ENCODE peak calls at places on chromosomes 4 and X, in nine cellular contexts. Q, N, G, X, P, E, W, Y and T are unnamed samples.

GRCh38 chrX:69961365-69962072 is 88.2 kb downstream of the AWAT2 start:
- DNase-seq in Q (no peak), N (no peak), G (no peak), X (no peak), P (peak; percentile 1), E (no peak), W (no peak), Y (no peak), T (no peak)

GRCh38 chrX:13376857-13377441 is 57.1 kb upstream of the ATXN3L start:
- DNase-seq in Q (peak; percentile 10), N (no peak), G (no peak), X (no peak), P (peak; percentile 95), E (peak; percentile 42), W (no peak), Y (no peak), T (no peak)

GRCh38 chr4:177861551-177862094 is 419.4 kb upstream of the AGA start:
- DNase-seq in Q (no peak), N (no peak), G (no peak), X (no peak), P (no peak), E (no peak), W (no peak), Y (peak; percentile 64), T (no peak)

GRCh38 chr4:3803946-3804345 is 37.8 kb downstream of the ADRA2C start:
- DNase-seq in Q (no peak), N (no peak), G (no peak), X (no peak), P (no peak), E (no peak), W (no peak), Y (peak; percentile 65), T (no peak)

GRCh38 chr4:87975466-87975865 is at the start of gene SPP1:
- DNase-seq in Q (no peak), N (no peak), G (peak; percentile 60), X (no peak), P (peak; percentile 13), E (no peak), W (no peak), Y (no peak), T (peak; percentile 66)

GRCh38 chr4:40448875-40449274 is 113.7 kb downstream of the CHRNA9 start:
- DNase-seq in Q (no peak), N (no peak), G (no peak), X (no peak), P (no peak), E (no peak), W (peak; percentile 77), Y (no peak), T (no peak)

GRCh38 chrX:72436010-72436409 is 130.3 kb upstream of the CITED1 start:
- DNase-seq in Q (no peak), N (no peak), G (no peak), X (no peak), P (no peak), E (no peak), W (no peak), Y (no peak), T (no peak)

GRCh38 chrX:80576815-80577533 is 156.7 kb downstream of the TENT5D start:
- DNase-seq in Q (no peak), N (no peak), G (no peak), X (no peak), P (no peak), E (no peak), W (no peak), Y (no peak), T (no peak)

GRCh38 chr4:94508841-94509240 is 57.1 kb downstream of the PDLIM5 start:
- DNase-seq in Q (no peak), N (no peak), G (no peak), X (no peak), P (no peak), E (no peak), W (no peak), Y (no peak), T (no peak)

GRCh38 chr4:71456841-71457240 is 118.0 kb downstream of the SLC4A4 start:
- DNase-seq in Q (no peak), N (no peak), G (no peak), X (no peak), P (peak; percentile 91), E (no peak), W (no peak), Y (no peak), T (no peak)

GRCh38 chrX:40297949-40298539 is 200.3 kb upstream of the BCOR start:
- DNase-seq in Q (no peak), N (no peak), G (no peak), X (no peak), P (no peak), E (no peak), W (no peak), Y (no peak), T (no peak)

GRCh38 chr4:6298035-6298434 is 28.4 kb downstream of the WFS1 start:
- DNase-seq in Q (no peak), N (no peak), G (no peak), X (no peak), P (peak; percentile 45), E (no peak), W (no peak), Y (no peak), T (no peak)

GRCh38 chr4:78644744-78645330 is 93.3 kb downstream of the ANXA3 start:
- DNase-seq in Q (peak; percentile 16), N (no peak), G (peak; percentile 68), X (no peak), P (peak; percentile 86), E (peak; percentile 59), W (peak; percentile 64), Y (no peak), T (peak; percentile 32)

GRCh38 chr4:44869222-44869882 is 143.0 kb upstream of the GNPDA2 start:
- DNase-seq in Q (no peak), N (no peak), G (no peak), X (no peak), P (no peak), E (no peak), W (no peak), Y (peak; percentile 32), T (no peak)

GRCh38 chrX:15151267-15152196 is 118.4 kb downstream of the ASB9 start:
- DNase-seq in Q (no peak), N (no peak), G (no peak), X (no peak), P (no peak), E (no peak), W (no peak), Y (no peak), T (no peak)

GRCh38 chr4:76515975-76516853 is 81.2 kb downstream of the SHROOM3 start:
- DNase-seq in Q (no peak), N (no peak), G (no peak), X (no peak), P (no peak), E (no peak), W (no peak), Y (no peak), T (no peak)

GRCh38 chrX:108270739-108271396 is 167.4 kb downstream of the COL4A6 start:
- DNase-seq in Q (no peak), N (no peak), G (no peak), X (no peak), P (peak; percentile 12), E (peak; percentile 58), W (no peak), Y (no peak), T (no peak)

GRCh38 chr4:109191216-109191615 is 111.2 kb downstream of the COL25A1 start:
- DNase-seq in Q (no peak), N (no peak), G (no peak), X (no peak), P (no peak), E (no peak), W (no peak), Y (no peak), T (no peak)

GRCh38 chr4:165517216-165517615 is 138.4 kb downstream of the CPE start:
- DNase-seq in Q (no peak), N (no peak), G (no peak), X (no peak), P (no peak), E (no peak), W (no peak), Y (no peak), T (no peak)

GRCh38 chrX:153948847-153949819 is 4.7 kb upstream of the RENBP start:
- DNase-seq in Q (no peak), N (no peak), G (no peak), X (no peak), P (no peak), E (no peak), W (no peak), Y (no peak), T (no peak)

GRCh38 chrX:94908171-94908570 is 1234.2 kb downstream of the FAM133A start:
- DNase-seq in Q (no peak), N (no peak), G (no peak), X (no peak), P (no peak), E (no peak), W (no peak), Y (peak; percentile 55), T (no peak)

GRCh38 chr4:24315056-24315455 is 269.3 kb downstream of the DHX15 start:
- DNase-seq in Q (no peak), N (no peak), G (no peak), X (no peak), P (no peak), E (no peak), W (no peak), Y (no peak), T (no peak)

GRCh38 chr4:112509243-112510190 is 6.5 kb downstream of the NEUROG2 start:
- DNase-seq in Q (no peak), N (no peak), G (no peak), X (no peak), P (peak; percentile 20), E (no peak), W (no peak), Y (no peak), T (no peak)

GRCh38 chr4:107913283-107913899 is 18.0 kb upstream of the CYP2U1 start:
- DNase-seq in Q (peak; percentile 53), N (no peak), G (peak; percentile 73), X (no peak), P (peak; percentile 76), E (peak; percentile 53), W (no peak), Y (no peak), T (peak; percentile 75)

GRCh38 chr4:89545315-89545714 is 237.7 kb upstream of the GPRIN3 start:
- DNase-seq in Q (no peak), N (no peak), G (no peak), X (no peak), P (no peak), E (no peak), W (no peak), Y (no peak), T (no peak)

GRCh38 chr4:90174622-90175023 is 47.4 kb downstream of the CCSER1 start:
- DNase-seq in Q (no peak), N (no peak), G (peak; percentile 44), X (no peak), P (no peak), E (no peak), W (no peak), Y (no peak), T (no peak)